ENCODE peak calls at places on chromosomes 4 and X, in five cellular contexts. Z is neuronal stem cell, M is cardiac fibroblast, Q is fibroblast of mammary gland, J is right cardiac atrium. S is an unnamed sample.

GRCh38 chr4:156775803-156776202 is 195.8 kb downstream of the PDGFC start:
- DNase-seq in Z (no peak), M (peak; percentile 51), Q (no peak), J (no peak), S (no peak)

GRCh38 chr4:151921811-151922210 is 161.0 kb upstream of the GATB start:
- DNase-seq in Z (no peak), M (peak; percentile 59), Q (peak; percentile 75), J (no peak), S (peak; percentile 5)

GRCh38 chr4:109169160-109169559 is 133.3 kb downstream of the COL25A1 start:
- DNase-seq in Z (no peak), M (peak; percentile 19), Q (peak; percentile 28), J (no peak), S (peak; percentile 5)

GRCh38 chrX:85326234-85327059 is 53.0 kb downstream of the POF1B start:
- DNase-seq in Z (no peak), M (no peak), Q (no peak), J (peak; percentile 41), S (no peak)

GRCh38 chr4:35541888-35542213 is 702.5 kb downstream of the ARAP2 start:
- DNase-seq in Z (no peak), M (no peak), Q (no peak), J (no peak), S (no peak)

GRCh38 chrX:13697440-13697839 is 8.5 kb downstream of the RAB9A start:
- DNase-seq in Z (no peak), M (no peak), Q (peak; percentile 25), J (no peak), S (no peak)

GRCh38 chrX:28398352-28398751 is 188.9 kb upstream of the IL1RAPL1 start:
- DNase-seq in Z (no peak), M (no peak), Q (no peak), J (no peak), S (peak; percentile 10)

GRCh38 chr4:182855877-182856276 is 61.3 kb downstream of the DCTD start:
- DNase-seq in Z (no peak), M (no peak), Q (no peak), J (no peak), S (no peak)

GRCh38 chrX:48498374-48498809 is 10.4 kb upstream of the PORCN start:
- DNase-seq in Z (no peak), M (peak; percentile 72), Q (peak; percentile 89), J (no peak), S (peak; percentile 35)

GRCh38 chr4:173246719-173247118 is 78.1 kb downstream of the GALNT7 start:
- DNase-seq in Z (no peak), M (no peak), Q (no peak), J (no peak), S (no peak)

GRCh38 chr4:87144346-87144745 is 76.1 kb downstream of the KLHL8 start:
- DNase-seq in Z (no peak), M (no peak), Q (no peak), J (no peak), S (no peak)

DNA sequence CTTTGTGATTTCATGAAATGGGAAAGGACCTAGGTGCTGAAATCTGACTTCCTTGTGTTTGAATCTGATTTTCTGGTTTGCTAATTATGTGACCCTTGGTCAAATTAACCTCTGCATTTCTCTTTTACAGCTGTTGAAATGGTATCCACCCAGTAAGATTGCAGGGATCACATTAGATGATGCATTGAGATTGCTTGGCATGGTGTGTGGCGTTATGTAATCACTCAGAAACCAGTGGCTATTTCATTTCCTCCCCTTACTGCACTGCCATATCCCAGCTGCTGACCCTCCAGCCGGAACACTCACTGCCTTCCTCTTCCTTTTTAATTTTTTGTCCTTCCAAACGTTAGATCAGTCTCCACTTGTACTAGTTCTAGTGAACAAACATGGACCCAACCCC is 79.0 kb downstream of the KLHL8 start:
- DNase-seq in Z (no peak), M (no peak), Q (no peak), J (no peak), S (no peak)
- H3K4me3 ChIP-seq in Z (no peak overlapping the region), M (no peak overlapping the region), Q (no peak overlapping the region), J (no peak overlapping the region), S (no peak overlapping the region)

DNA sequence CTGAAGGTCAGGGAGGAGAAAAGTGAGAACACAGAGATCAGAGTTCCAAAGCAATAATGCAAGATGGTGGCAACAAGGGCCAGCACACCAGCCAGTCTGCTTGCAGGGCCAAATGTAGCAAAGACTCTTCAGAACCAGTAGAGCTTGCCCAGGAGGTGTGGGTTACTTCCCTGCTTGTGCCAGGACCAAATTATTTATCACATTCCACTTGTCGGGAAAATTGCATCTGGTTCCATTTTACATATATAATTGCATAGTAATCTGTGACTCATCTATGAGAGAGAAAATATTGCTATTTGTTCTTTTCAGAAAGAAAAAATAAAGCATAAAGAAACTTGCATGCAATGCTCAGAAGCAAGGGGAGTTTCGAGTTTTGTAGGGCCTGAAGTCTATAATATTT is 41.4 kb downstream of the MAML3 start:
- DNase-seq in Z (no peak), M (no peak), Q (peak; percentile 57), J (no peak), S (no peak)
- H3K4me3 ChIP-seq in Z (no peak overlapping the region), M (no peak overlapping the region), Q (no peak overlapping the region), J (no peak overlapping the region), S (no peak overlapping the region)

DNA sequence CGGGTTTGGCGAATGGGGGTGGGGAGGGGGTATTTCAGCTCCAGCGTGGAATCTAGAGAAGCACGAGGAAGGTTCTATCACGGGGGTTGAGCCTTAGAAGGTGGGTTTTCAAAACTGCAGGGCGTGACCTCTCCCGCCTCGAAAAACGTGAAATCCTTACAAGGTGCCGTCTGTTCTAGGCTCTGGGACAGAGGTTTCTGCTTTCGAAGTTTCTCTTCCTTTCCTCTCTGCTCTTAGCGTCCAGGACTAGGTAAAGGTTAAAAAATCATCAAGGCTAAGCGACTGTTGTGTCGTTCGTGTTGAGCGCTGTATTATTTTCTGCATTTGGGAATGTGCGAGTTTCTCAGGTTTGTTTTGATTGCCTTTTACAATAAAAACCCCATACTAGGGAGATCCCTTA is 1.1 kb downstream of the FHL1 start:
- DNase-seq in Z (no peak), M (no peak), Q (no peak), J (no peak), S (no peak)
- H3K4me3 ChIP-seq in Z (peak overlapping the region; percentile 75), M (peak overlapping the region; percentile 63), Q (peak overlapping the region; percentile 56), J (peak overlapping the region; percentile 58), S (peak overlapping the region; percentile 64)

GRCh38 chrX:151695583-151695930 is 299 bp downstream of the PRRG3 start:
- DNase-seq in Z (no peak), M (no peak), Q (no peak), J (no peak), S (no peak)
- H3K4me3 ChIP-seq in Z (peak overlapping the region; percentile 85), M (no peak overlapping the region), Q (no peak overlapping the region), J (peak overlapping the region; percentile 57), S (no peak overlapping the region)

GRCh38 chr4:142402925-142403324 is 443.2 kb downstream of the INPP4B start:
- DNase-seq in Z (no peak), M (peak; percentile 74), Q (peak; percentile 55), J (no peak), S (no peak)
- H3K4me3 ChIP-seq in Z (no peak overlapping the region), M (peak overlapping the region; percentile 11), Q (no peak overlapping the region), J (no peak overlapping the region), S (no peak overlapping the region)

GRCh38 chr4:30724217-30724616 is 4.0 kb downstream of the PCDH7 start:
- DNase-seq in Z (no peak), M (no peak), Q (no peak), J (no peak), S (no peak)
- H3K4me3 ChIP-seq in Z (peak overlapping the region; percentile 66), M (no peak overlapping the region), Q (no peak overlapping the region), J (no peak overlapping the region), S (peak overlapping the region; percentile 27)

S was measured in fibroblast of villous mesenchyme.